ENCODE peak calls at places on chromosomes 6 and 20, in five cellular contexts. R is astrocyte, B is right atrium auricular region, M is pancreas, Q is prostate gland. X is an unnamed sample.

GRCh38 chr20:31934968-31935764 is 16.7 kb downstream of the PDRG1 start:
- DNase-seq in R (no peak), B (no peak), M (no peak), Q (no peak), X (no peak)

GRCh38 chr20:24608926-24609667 is 139.7 kb downstream of the SYNDIG1 start:
- DNase-seq in R (no peak), B (no peak), M (no peak), Q (no peak), X (peak)

GRCh38 chr20:35539756-35540212 is 2.1 kb upstream of the ERGIC3 start:
- DNase-seq in R (no peak), B (no peak), M (no peak), Q (no peak), X (no peak)

GRCh38 chr6:166381381-166381732 is 1.4 kb downstream of the MPC1 start:
- DNase-seq in R (no peak), B (no peak), M (no peak), Q (no peak), X (no peak)

GRCh38 chr20:16926626-16927025 is 178.5 kb downstream of the OTOR start:
- DNase-seq in R (no peak), B (no peak), M (no peak), Q (no peak), X (no peak)

GRCh38 chr6:32255212-32256153 is 31.6 kb upstream of the NOTCH4 start:
- DNase-seq in R (peak), B (peak), M (no peak), Q (peak), X (peak)

GRCh38 chr20:11132819-11133341 is 459.1 kb upstream of the JAG1 start:
- DNase-seq in R (no peak), B (no peak), M (no peak), Q (no peak), X (no peak)

GRCh38 chr6:42338573-42339218 is 113.0 kb downstream of the TRERF1 start:
- DNase-seq in R (peak), B (no peak), M (no peak), Q (no peak), X (peak)

GRCh38 chr6:31765910-31766794 is 3.7 kb downstream of the SAPCD1 start:
- DNase-seq in R (no peak), B (no peak), M (peak), Q (no peak), X (no peak)

GRCh38 chr6:134318396-134319281 is 727 bp upstream of the SGK1 start:
- DNase-seq in R (no peak), B (no peak), M (no peak), Q (no peak), X (no peak)

GRCh38 chr6:150143521-150144293 is 863 bp downstream of the PPP1R14C start:
- DNase-seq in R (no peak), B (no peak), M (peak), Q (no peak), X (no peak)

GRCh38 chr6:77332915-77333623 is 130.2 kb downstream of the HTR1B start:
- DNase-seq in R (no peak), B (no peak), M (no peak), Q (no peak), X (no peak)

GRCh38 chr6:111997078-111997862 is 56.6 kb upstream of the CCN6 start:
- DNase-seq in R (no peak), B (peak), M (peak), Q (peak), X (peak)

GRCh38 chr6:37698264-37699137 is 818 bp upstream of the MDGA1 start:
- DNase-seq in R (peak), B (no peak), M (peak), Q (peak), X (no peak)

GRCh38 chr6:170296423-170296745 is 5.5 kb upstream of the DLL1 start:
- DNase-seq in R (no peak), B (no peak), M (no peak), Q (no peak), X (no peak)

GRCh38 chr6:132198040-132198439 is 203.2 kb downstream of the MOXD1 start:
- DNase-seq in R (peak), B (no peak), M (no peak), Q (no peak), X (no peak)

DNA sequence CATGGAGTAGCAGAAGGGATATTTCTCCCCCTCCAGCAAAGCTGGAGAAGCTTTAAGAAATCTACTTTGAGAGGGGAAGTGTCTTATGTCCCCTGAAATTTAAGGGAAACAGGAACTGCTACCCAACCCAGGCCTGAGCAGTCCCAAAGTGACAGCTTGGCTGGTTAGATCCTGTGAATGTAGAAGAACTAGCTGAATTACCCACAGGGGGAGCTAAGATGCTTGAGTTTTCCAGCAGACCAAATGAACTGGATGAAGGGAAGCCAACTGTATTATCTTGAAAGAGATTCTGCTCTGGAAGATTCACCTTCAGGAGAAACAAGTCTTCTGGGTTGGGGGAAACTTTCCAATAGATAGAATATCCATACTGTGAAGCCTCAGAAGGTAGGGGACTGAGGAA is 303.3 kb upstream of the MMS22L start:
- DNase-seq in R (peak), B (no peak), M (no peak), Q (no peak), X (peak)
- TF ChIP-seq CTCF in R (peak), B (peak), M (no peak), Q (no peak), X (no peak)

GRCh38 chr6:65259982-65260381 is 447.0 kb downstream of the EYS start:
- DNase-seq in R (no peak), B (no peak), M (no peak), Q (no peak), X (no peak)
- H3K4me3 ChIP-seq in R (no peak), B (no peak), M (no peak), Q (no peak), X (no peak)

GRCh38 chr6:46979206-46979605 is 57.5 kb upstream of the ADGRF5 start:
- DNase-seq in R (no peak), B (no peak), M (no peak), Q (no peak), X (no peak)

GRCh38 chr6:46985943-46986342 is 56.2 kb downstream of the ADGRF1 start:
- DNase-seq in R (peak), B (no peak), M (no peak), Q (no peak), X (peak)

DNA sequence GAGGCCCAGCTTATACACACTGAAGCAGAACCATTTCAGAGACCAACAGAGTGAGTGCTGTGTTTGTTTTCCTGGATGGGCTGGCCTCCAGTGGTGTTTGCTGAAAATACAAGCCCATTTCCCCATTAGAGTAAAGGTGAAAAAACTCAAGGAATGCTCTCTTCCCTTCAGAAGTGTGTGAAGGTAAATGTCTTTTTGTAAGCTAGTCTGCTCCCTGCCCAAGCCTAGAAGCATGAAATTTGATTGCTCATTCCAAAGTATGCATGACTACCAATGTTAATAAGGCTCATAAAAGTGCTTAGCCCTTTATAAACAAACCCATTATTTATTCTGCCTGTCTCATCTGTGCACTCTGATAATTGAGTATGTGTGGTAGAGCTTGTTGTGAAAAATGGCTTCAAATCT is 59.1 kb downstream of the ADGRF1 start:
- DNase-seq in R (peak), B (no peak), M (no peak), Q (peak), X (no peak)
- TF ChIP-seq CTCF in R (no peak), B (no peak), M (no peak), Q (no peak), X (no peak)

DNA sequence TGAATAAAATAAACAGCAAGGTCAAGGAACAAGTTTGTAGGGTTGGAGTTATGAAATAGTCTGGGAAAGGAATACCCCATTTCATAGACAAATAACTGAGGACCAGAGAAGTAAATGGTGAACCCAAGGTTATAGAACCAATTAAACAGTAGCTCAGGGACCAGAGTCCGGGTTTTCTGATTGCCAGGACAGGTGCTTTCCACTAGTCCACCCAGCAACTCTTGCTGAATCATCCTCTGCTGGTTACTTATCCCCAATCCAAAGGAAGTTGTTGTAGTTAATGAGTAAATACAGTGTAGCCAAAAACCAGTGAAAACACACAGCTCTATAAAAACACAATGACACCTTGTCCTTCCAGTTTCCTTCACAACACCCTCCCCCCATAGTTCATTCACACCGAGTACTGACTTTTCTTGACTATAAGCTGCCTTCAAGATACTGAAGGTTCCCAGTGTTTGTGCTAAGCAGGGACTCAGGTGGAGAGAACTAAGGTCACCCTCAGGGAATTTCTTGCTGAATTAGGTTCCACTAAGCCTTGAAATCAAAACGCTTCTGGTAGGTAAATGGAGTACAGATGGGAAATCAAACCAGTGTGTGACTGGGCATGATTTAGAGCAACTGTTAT is 717 bp upstream of the TINAG start:
- DNase-seq in R (no peak), B (no peak), M (no peak), Q (no peak), X (no peak)
- H3K4me3 ChIP-seq in R (no peak), B (no peak), M (no peak), Q (no peak), X (no peak)

DNA sequence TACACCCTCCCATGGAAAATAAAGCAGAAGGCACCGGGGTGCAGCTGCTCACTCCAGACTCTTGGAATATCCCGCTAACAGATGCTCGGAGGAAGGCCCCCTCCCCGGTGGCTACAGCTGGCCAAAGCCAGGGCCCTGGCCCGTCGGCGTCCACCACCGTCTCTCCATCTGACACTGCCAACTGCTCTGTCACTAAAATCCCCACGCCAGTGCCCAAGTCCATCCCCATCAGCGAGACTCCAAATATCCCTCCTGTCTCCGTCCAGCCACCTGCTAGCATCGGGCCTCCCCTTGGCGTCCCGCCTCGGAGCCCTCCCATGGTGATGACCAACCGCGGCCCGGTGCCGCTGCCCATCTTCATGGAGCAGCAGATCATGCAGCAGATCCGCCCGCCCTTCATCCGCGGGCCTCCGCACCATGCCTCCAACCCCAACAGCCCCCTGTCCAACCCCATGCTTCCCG is 143.8 kb downstream of the SOBP start:
- DNase-seq in R (no peak), B (no peak), M (no peak), Q (no peak), X (no peak)
- TF ChIP-seq CTCF in R (no peak), B (no peak), M (no peak), Q (no peak), X (no peak)

DNA sequence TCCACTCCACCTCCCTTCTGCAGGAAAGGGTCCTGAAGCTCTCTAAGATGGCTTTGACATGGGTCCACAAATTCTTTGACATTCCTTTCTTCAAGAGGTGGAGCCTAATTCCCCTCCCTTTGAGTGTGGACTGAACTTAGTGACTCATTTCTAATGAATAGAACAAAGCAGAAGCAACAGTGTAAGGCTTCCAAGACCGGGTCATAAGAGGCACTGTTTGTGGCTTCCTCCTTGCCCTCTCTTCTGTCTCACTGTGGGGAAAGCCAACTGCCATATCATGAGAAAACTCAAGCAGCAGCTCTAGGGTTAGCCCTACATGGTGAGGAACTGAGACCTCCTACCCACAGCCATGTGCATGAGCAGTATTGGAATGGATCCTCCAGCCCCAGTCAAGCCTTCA is 5.9 kb upstream of the CDK5RAP1 start:
- DNase-seq in R (peak), B (no peak), M (no peak), Q (no peak), X (peak)
- H3K4me3 ChIP-seq in R (no peak), B (no peak), M (no peak), Q (no peak), X (no peak)

X was measured in fibroblast of the aortic adventitia.